ENCODE peak calls at places on chromosomes 7 and 10, in seven cellular contexts. C is kidney tubule cell; U is HT-29; V is neuronal stem cell; Y is brain pericyte; O is stimulated activated CD4-positive, alpha-beta T cell treated with anti-CD3 and anti-CD28 coated beads, TNF-alpha, amount 100 ng/mL, for 48 hours; Q is EH. G is an unnamed sample.

GRCh38 chr7:25095516-25096345 is 29.3 kb downstream of the CYCS start:
- DNase-seq in C (no peak), U (no peak), V (no peak), Y (no peak), O (no peak), Q (peak), G (no peak)

GRCh38 chr7:95126053-95126709 is 198.2 kb downstream of the PON1 start:
- DNase-seq in C (no peak), U (no peak), V (no peak), Y (peak), O (no peak), Q (no peak), G (no peak)

GRCh38 chr10:12400266-12400931 is 51.1 kb downstream of the CAMK1D start:
- DNase-seq in C (peak), U (no peak), V (no peak), Y (peak), O (no peak), Q (no peak), G (no peak)

GRCh38 chr7:42790196-42790595 is 121.7 kb downstream of the C7orf25 start:
- DNase-seq in C (no peak), U (no peak), V (no peak), Y (no peak), O (no peak), Q (peak), G (no peak)

GRCh38 chr7:137539111-137539715 is 195.7 kb upstream of the PTN start:
- DNase-seq in C (peak), U (no peak), V (no peak), Y (no peak), O (no peak), Q (peak), G (no peak)

GRCh38 chr7:142856565-142857245 is 1.8 kb downstream of the EPHB6 start:
- DNase-seq in C (no peak), U (no peak), V (no peak), Y (no peak), O (no peak), Q (no peak), G (no peak)

GRCh38 chr7:95441042-95441823 is 6.4 kb upstream of the PON2 start:
- DNase-seq in C (peak), U (peak), V (no peak), Y (no peak), O (no peak), Q (no peak), G (no peak)

GRCh38 chr7:41252957-41253356 is 449.9 kb downstream of the INHBA start:
- DNase-seq in C (no peak), U (no peak), V (no peak), Y (no peak), O (no peak), Q (no peak), G (no peak)

GRCh38 chr7:143443153-143443552 is at the start of gene TAS2R60:
- DNase-seq in C (no peak), U (no peak), V (no peak), Y (no peak), O (no peak), Q (no peak), G (no peak)

GRCh38 chr10:76961841-76962240 is 675.8 kb downstream of the KCNMA1 start:
- DNase-seq in C (no peak), U (no peak), V (no peak), Y (no peak), O (no peak), Q (no peak), G (peak)

GRCh38 chr10:45198596-45199379 is 116.6 kb downstream of the OR13A1 start:
- DNase-seq in C (no peak), U (no peak), V (no peak), Y (no peak), O (no peak), Q (no peak), G (no peak)

GRCh38 chr10:125193306-125193877 is 33.0 kb upstream of the CTBP2 start:
- DNase-seq in C (no peak), U (no peak), V (no peak), Y (no peak), O (no peak), Q (no peak), G (no peak)

GRCh38 chr10:120415709-120416330 is 41.2 kb upstream of the PLPP4 start:
- DNase-seq in C (peak), U (no peak), V (no peak), Y (no peak), O (no peak), Q (peak), G (no peak)

GRCh38 chr10:132094581-132095234 is 29.0 kb downstream of the JAKMIP3 start:
- DNase-seq in C (peak), U (peak), V (no peak), Y (no peak), O (no peak), Q (no peak), G (no peak)

GRCh38 chr7:151736403-151736909 is 140.5 kb downstream of the PRKAG2 start:
- DNase-seq in C (peak), U (peak), V (peak), Y (peak), O (no peak), Q (peak), G (no peak)

GRCh38 chr7:5514440-5515035 is 90.9 kb upstream of the TNRC18 start:
- DNase-seq in C (no peak), U (no peak), V (no peak), Y (no peak), O (no peak), Q (peak), G (no peak)

GRCh38 chr7:151376218-151376902 is 33.5 kb downstream of the WDR86 start:
- DNase-seq in C (no peak), U (no peak), V (no peak), Y (no peak), O (no peak), Q (no peak), G (no peak)

GRCh38 chr7:2530076-2530967 is 10.7 kb downstream of the LFNG start:
- DNase-seq in C (peak), U (peak), V (no peak), Y (no peak), O (no peak), Q (peak), G (no peak)

GRCh38 chr7:30804078-30804661 is 33.0 kb downstream of the MINDY4 start:
- DNase-seq in C (peak), U (peak), V (no peak), Y (no peak), O (no peak), Q (peak), G (no peak)

GRCh38 chr10:9172276-9172675 is 1117.8 kb downstream of the GATA3 start:
- DNase-seq in C (no peak), U (no peak), V (no peak), Y (no peak), O (no peak), Q (no peak), G (no peak)